ENCODE peak calls at places on chromosomes 2 and 18, in four cellular contexts. O is mesenchymal stem cell, V is aorta, W is HepG2. F is an unnamed sample. For H3K4me1, the result is how much of the 10 kb centered on the place peaks cover.

GRCh38 chr2:84865181-84865783 is 15.6 kb downstream of the TRABD2A start:
- DNase-seq in O (peak), V (no peak), W (no peak), F (no peak)

GRCh38 chr2:148058641-148059040 is 37.8 kb downstream of the MBD5 start:
- DNase-seq in O (no peak), V (no peak), W (no peak), F (no peak)

GRCh38 chr2:88641330-88641729 is 14.1 kb upstream of the EIF2AK3 start:
- DNase-seq in O (no peak), V (no peak), W (no peak), F (no peak)

GRCh38 chr18:53458944-53459580 is 765.4 kb downstream of the MBD2 start:
- DNase-seq in O (no peak), V (no peak), W (no peak), F (no peak)

GRCh38 chr2:40016151-40016885 is 237.3 kb upstream of the THUMPD2 start:
- DNase-seq in O (no peak), V (no peak), W (no peak), F (no peak)

GRCh38 chr2:130807659-130808385 is 28.9 kb upstream of the ARHGEF4 start:
- DNase-seq in O (no peak), V (no peak), W (no peak), F (no peak)

GRCh38 chr2:156890498-156891148 is 366.9 kb upstream of the GALNT5 start:
- DNase-seq in O (no peak), V (no peak), W (no peak), F (no peak)

GRCh38 chr18:55510809-55511208 is 77.2 kb downstream of the TCF4 start:
- DNase-seq in O (peak), V (no peak), W (no peak), F (no peak)

GRCh38 chr2:40160730-40161129 is 291.2 kb downstream of the SLC8A1 start:
- DNase-seq in O (peak), V (no peak), W (no peak), F (no peak)

GRCh38 chr2:73359915-73360697 is 25.5 kb upstream of the ALMS1 start:
- DNase-seq in O (peak), V (no peak), W (no peak), F (no peak)

GRCh38 chr2:174247474-174248186 is 702 bp downstream of the OLA1 start:
- DNase-seq in O (peak), V (no peak), W (peak), F (no peak)

GRCh38 chr2:85215074-85216050 is 82.2 kb downstream of the TCF7L1 start:
- DNase-seq in O (peak), V (no peak), W (peak), F (no peak)

GRCh38 chr18:77393519-77393918 is 143.9 kb downstream of the GALR1 start:
- DNase-seq in O (no peak), V (no peak), W (no peak), F (no peak)

GRCh38 chr18:34048423-34048822 is 176.3 kb downstream of the NOL4 start:
- DNase-seq in O (no peak), V (no peak), W (no peak), F (no peak)

GRCh38 chr2:33336036-33336625 is 140.3 kb upstream of the RASGRP3 start:
- DNase-seq in O (no peak), V (no peak), W (no peak), F (no peak)

GRCh38 chr2:189580662-189581353 is at the start of gene SLC40A1:
- DNase-seq in O (peak), V (peak), W (peak), F (peak)

GRCh38 chr2:151040036-151040435 is 221.6 kb downstream of the RBM43 start:
- DNase-seq in O (no peak), V (no peak), W (no peak), F (no peak)

GRCh38 chr18:45860492-45860891 is 35.0 kb downstream of the SIGLEC15 start:
- DNase-seq in O (no peak), V (no peak), W (no peak), F (no peak)

GRCh38 chr2:235659767-235660322 is 166.0 kb downstream of the AGAP1 start:
- DNase-seq in O (peak), V (no peak), W (peak), F (peak)

GRCh38 chr2:31233741-31234689 is at the start of gene EHD3:
- DNase-seq in O (peak), V (peak), W (peak), F (peak)
- H3K27ac ChIP-seq in O (peak), V (peak), W (no peak), F (peak)

DNA sequence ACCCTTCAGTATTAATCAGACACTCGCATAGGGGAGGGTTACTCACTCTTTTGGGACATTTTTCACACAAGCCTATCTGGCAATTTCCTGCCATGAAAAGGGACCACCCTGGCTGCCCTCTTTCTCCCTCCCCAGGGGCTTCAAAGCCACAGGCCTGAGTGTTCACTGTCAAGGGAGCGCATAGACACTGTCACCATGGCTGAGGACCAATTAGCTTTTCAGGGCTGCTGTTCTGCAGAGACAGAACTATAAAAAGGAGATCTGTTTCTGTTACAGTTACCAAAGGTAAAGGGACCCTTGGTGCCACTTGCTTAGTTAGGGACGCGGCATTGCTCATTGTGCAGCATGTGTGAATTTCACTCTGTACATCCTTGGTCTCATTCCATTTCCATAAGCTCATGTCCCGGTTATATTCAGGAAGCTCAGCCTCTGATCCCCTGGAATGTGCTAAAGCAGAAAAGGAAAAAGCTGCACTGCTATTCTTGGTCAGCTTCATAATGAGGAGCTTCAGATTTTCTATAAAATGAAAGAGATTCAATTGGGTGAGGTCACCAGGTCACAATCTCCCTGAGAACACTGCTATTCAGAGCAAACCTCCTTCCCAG is 55.5 kb upstream of the RNF152 start:
- DNase-seq in O (peak), V (no peak), W (no peak), F (no peak)
- H3K4me1 ChIP-seq in O (under half), V (under half), W (under half), F (under half)

GRCh38 chr18:3782901-3783300 is 332.9 kb downstream of the TGIF1 start:
- DNase-seq in O (no peak), V (no peak), W (no peak), F (no peak)
- H3K4me3 ChIP-seq in O (no peak), V (no peak), W (no peak), F (no peak)

GRCh38 chr2:24183369-24184069 is 8.7 kb downstream of the FAM228A start:
- DNase-seq in O (no peak), V (no peak), W (no peak), F (peak)
- H3K27ac ChIP-seq in O (no peak), V (no peak), W (no peak), F (no peak)

GRCh38 chr2:37344453-37345361 is at the start of gene QPCT:
- DNase-seq in O (peak), V (peak), W (no peak), F (peak)
- H3K4me1 ChIP-seq in O (under half), V (under half), W (under half), F (under half)

F was measured in left lung.